ENCODE peak calls at places on chromosomes 6 and 20, in ten cellular contexts. R is heart right ventricle, P is cardiac muscle cell, B is gastrocnemius medialis, K is lung, A is breast epithelium, C is SJSA1, O is A549, J is WERI-Rb-1, G is mammary epithelial cell. U is an unnamed sample. For H3K9me3, the result is how much of the 10 kb centered on the place peaks cover.

GRCh38 chr6:54586251-54586650 is 260.3 kb upstream of the FAM83B start:
- DNase-seq in B (no peak), A (no peak), P (no peak), R (no peak), G (peak), J (no peak), O (no peak), C (no peak), K (no peak), U (no peak)

GRCh38 chr6:85240787-85241186 is 209.1 kb upstream of the NT5E start:
- DNase-seq in C (no peak), R (no peak), G (no peak), B (no peak), K (no peak), P (no peak), O (no peak), A (no peak), J (no peak), U (no peak)

GRCh38 chr6:142833054-142833453 is 111.9 kb downstream of the HIVEP2 start:
- DNase-seq in O (no peak), G (peak), J (no peak), R (no peak), B (no peak), K (no peak), C (peak), A (no peak), P (no peak), U (no peak)

GRCh38 chr20:19540401-19540800 is 217.7 kb upstream of the RIN2 start:
- DNase-seq in C (no peak), G (no peak), A (no peak), J (no peak), K (no peak), O (no peak), R (no peak), P (no peak), B (no peak), U (no peak)

GRCh38 chr20:24002896-24003295 is 14.3 kb upstream of the GGTLC1 start:
- DNase-seq in A (no peak), B (no peak), C (no peak), O (no peak), K (no peak), J (no peak), R (no peak), G (no peak), P (no peak), U (no peak)

GRCh38 chr20:32520927-32521203 is 64.3 kb downstream of the NOL4L start:
- DNase-seq in O (no peak), B (no peak), A (no peak), P (no peak), R (no peak), J (no peak), G (no peak), K (no peak), C (no peak), U (no peak)

GRCh38 chr20:46520976-46521579 is 7.7 kb upstream of the ZNF334 start:
- DNase-seq in P (peak), B (no peak), R (no peak), O (peak), K (peak), C (no peak), A (no peak), J (peak), G (peak), U (no peak)

GRCh38 chr6:157762636-157763035 is 60.4 kb upstream of the SNX9 start:
- DNase-seq in P (no peak), G (no peak), R (no peak), J (no peak), A (no peak), K (no peak), B (no peak), C (no peak), O (no peak), U (no peak)

GRCh38 chr20:38198238-38198861 is 33.3 kb upstream of the TGM2 start:
- DNase-seq in J (no peak), K (no peak), O (no peak), R (no peak), G (peak), A (no peak), P (no peak), B (no peak), C (no peak), U (no peak)

GRCh38 chr20:38726849-38727601 is 2.7 kb downstream of the SLC32A1 start:
- DNase-seq in B (no peak), K (no peak), A (no peak), G (no peak), O (no peak), P (peak), R (no peak), J (peak), C (peak), U (no peak)

GRCh38 chr20:47663354-47664067 is 121.8 kb downstream of the SULF2 start:
- DNase-seq in J (peak), C (peak), K (peak), B (peak), R (peak), O (peak), A (peak), P (peak), G (peak), U (peak)

GRCh38 chr6:130244728-130245127 is 22.0 kb upstream of the SAMD3 start:
- DNase-seq in O (no peak), K (no peak), A (no peak), R (no peak), B (no peak), G (no peak), C (no peak), J (no peak), P (no peak), U (no peak)

GRCh38 chr6:130367767-130368166 is 1.9 kb downstream of the TMEM200A start:
- DNase-seq in B (no peak), C (no peak), G (peak), O (no peak), A (no peak), J (no peak), R (no peak), K (no peak), P (no peak), U (no peak)

GRCh38 chr20:63267681-63268080 is 4.9 kb upstream of the ARFGAP1 start:
- DNase-seq in J (no peak), A (no peak), R (no peak), P (no peak), K (no peak), B (no peak), O (no peak), G (no peak), C (no peak), U (no peak)

GRCh38 chr6:158694913-158695312 is 45.1 kb downstream of the SYTL3 start:
- DNase-seq in G (no peak), R (no peak), C (peak), J (no peak), P (no peak), O (no peak), B (no peak), K (no peak), A (no peak), U (no peak)

GRCh38 chr6:119856136-119856535 is 506.6 kb upstream of the MAN1A1 start:
- DNase-seq in A (no peak), C (no peak), B (no peak), J (no peak), O (no peak), K (no peak), G (peak), P (no peak), R (no peak), U (no peak)

GRCh38 chr6:75850026-75850385 is 101.0 kb downstream of the MYO6 start:
- DNase-seq in A (no peak), J (no peak), P (no peak), O (no peak), B (no peak), C (no peak), K (no peak), R (no peak), G (no peak), U (peak)

GRCh38 chr20:23641936-23642751 is 4.4 kb upstream of the CST3 start:
- DNase-seq in K (no peak), A (no peak), J (no peak), O (no peak), C (no peak), R (no peak), P (no peak), B (peak), G (peak), U (no peak)

GRCh38 chr20:3808141-3808479 is 12.0 kb downstream of the CDC25B start:
- DNase-seq in R (peak), B (peak), O (peak), C (peak), J (no peak), K (peak), A (peak), P (no peak), G (peak), U (peak)

GRCh38 chr20:19397676-19398075 is 185.2 kb downstream of the SLC24A3 start:
- DNase-seq in O (no peak), G (no peak), C (no peak), R (no peak), J (no peak), K (no peak), B (no peak), P (no peak), A (no peak), U (peak)

GRCh38 chr6:93972791-93973190 is 553.4 kb upstream of the EPHA7 start:
- DNase-seq in O (no peak), A (no peak), G (no peak), B (no peak), R (no peak), C (no peak), P (no peak), K (no peak), J (no peak), U (no peak)

GRCh38 chr6:80605165-80605989 is 498.9 kb downstream of the BCKDHB start:
- DNase-seq in P (peak), O (no peak), K (no peak), R (no peak), C (no peak), G (peak), J (no peak), B (no peak), A (no peak), U (peak)

GRCh38 chr20:21106171-21106694 is at the start of gene LINC00237:
- DNase-seq in C (no peak), G (no peak), O (no peak), K (no peak), J (no peak), A (no peak), B (no peak), P (no peak), R (no peak), U (no peak)

GRCh38 chr6:90790696-90791095 is 203.8 kb upstream of the MAP3K7 start:
- DNase-seq in A (no peak), G (peak), R (no peak), P (no peak), C (no peak), B (no peak), K (no peak), O (no peak), J (no peak), U (no peak)

GRCh38 chr6:161866570-161866969 is 592.7 kb upstream of the AGPAT4 start:
- DNase-seq in G (no peak), O (no peak), P (no peak), C (no peak), A (no peak), J (no peak), K (no peak), R (no peak), B (no peak), U (no peak)

GRCh38 chr20:58251979-58252591 is 23.6 kb upstream of the ANKRD60 start:
- DNase-seq in J (no peak), K (no peak), R (no peak), A (no peak), O (peak), P (no peak), G (peak), C (peak), B (no peak), U (no peak)

DNA sequence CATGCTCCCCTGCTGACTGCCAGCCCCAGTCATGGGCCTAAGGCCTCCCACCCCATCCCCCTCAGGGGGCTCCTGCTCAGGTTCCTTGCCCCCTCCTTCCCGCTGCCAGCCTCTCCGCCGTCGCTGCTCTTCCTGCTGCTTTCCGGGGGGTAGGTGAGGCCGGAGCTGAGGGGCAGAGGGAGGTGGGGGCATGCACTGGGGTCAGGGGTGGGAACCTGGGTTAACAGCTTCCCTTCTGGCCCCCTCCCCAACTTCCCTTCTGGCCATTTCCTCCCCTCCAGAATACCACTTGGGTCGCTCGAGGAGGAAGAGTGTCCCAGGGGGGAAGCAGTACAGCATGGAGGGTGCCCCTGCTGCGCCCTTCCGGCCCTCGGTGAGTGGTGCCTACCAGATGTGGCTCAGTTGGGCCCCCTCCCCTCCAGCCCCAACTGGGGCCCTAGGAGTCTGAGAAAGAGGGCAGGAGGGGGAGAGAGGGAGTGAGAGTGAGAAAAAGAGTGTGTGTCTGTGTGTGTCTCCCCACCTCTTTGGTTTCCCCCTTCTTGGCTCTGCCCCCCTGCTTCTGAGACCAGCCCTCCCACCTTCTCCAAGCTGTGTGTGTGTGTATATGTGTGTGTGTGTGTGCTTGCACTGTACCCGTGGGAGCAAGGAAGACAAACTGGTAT is 12.1 kb downstream of the SYNGAP1 start:
- DNase-seq in P (no peak), B (no peak), O (no peak), R (no peak), K (no peak), C (no peak), A (no peak), J (no peak), G (no peak), U (no peak)
- H3K4me3 ChIP-seq in P (peak), B (no peak), O (no peak), R (no peak), K (no peak), C (no peak), A (no peak), J (no peak), G (no peak), U (peak)

GRCh38 chr20:61600061-61600460 is 348.0 kb downstream of the CDH4 start:
- DNase-seq in R (no peak), G (no peak), J (no peak), B (no peak), C (no peak), A (no peak), O (no peak), K (no peak), P (no peak), U (no peak)
- H3K9me3 ChIP-seq in R (under half), G (under half), J (under half), B (under half), C (under half), A (under half), O (under half), K (under half), P (under half), U (under half)

GRCh38 chr6:6700871-6701270 is 112.4 kb downstream of the LY86 start:
- DNase-seq in K (no peak), C (no peak), R (no peak), P (no peak), A (no peak), J (no peak), O (no peak), B (no peak), G (no peak), U (no peak)
- H3K4me3 ChIP-seq in K (no peak), C (no peak), R (no peak), P (no peak), A (no peak), J (no peak), O (no peak), B (no peak), G (no peak), U (no peak)

GRCh38 chr6:30857537-30857936 is 26.8 kb upstream of the DDR1 start:
- DNase-seq in O (no peak), A (no peak), C (no peak), B (no peak), J (no peak), R (no peak), P (no peak), G (no peak), K (no peak), U (no peak)
- H3K9me3 ChIP-seq in O (under half), A (under half), C (under half), B (under half), J (under half), R (under half), P (under half), G (under half), K (under half), U (under half)

GRCh38 chr6:34658605-34659218 is 37.9 kb downstream of the ILRUN start:
- DNase-seq in G (no peak), A (no peak), J (no peak), B (peak), R (no peak), K (no peak), O (no peak), C (no peak), P (no peak), U (no peak)
- H3K4me3 ChIP-seq in G (no peak), A (no peak), J (no peak), B (no peak), R (no peak), K (no peak), O (no peak), C (no peak), P (no peak), U (no peak)

GRCh38 chr6:9647599-9647998 is 767.3 kb downstream of the TFAP2A start:
- DNase-seq in C (no peak), J (no peak), O (no peak), P (no peak), R (no peak), G (no peak), B (no peak), K (no peak), A (no peak), U (no peak)
- H3K9me3 ChIP-seq in C (under half), J (under half), O (under half), P (under half), R (under half), G (under half), B (under half), K (under half), A (under half), U (under half)